ENCODE peak calls at places on chromosome 1, in seven cellular contexts. R is esophagus squamous epithelium; C is CD4-positive, CD25-positive, alpha-beta regulatory T cell; U is hepatocyte; M is HepG2; Y is effector memory CD4-positive, alpha-beta T cell; O is upper lobe of right lung. D is an unnamed sample. For H3K27me3, the result is how much of the 10 kb centered on the place peaks cover.

GRCh38 chr1:28370220-28371010 is 875 bp downstream of the PHACTR4 start:
- DNase-seq in U (no peak), M (no peak), R (no peak), C (peak), Y (no peak), O (no peak), D (peak)

GRCh38 chr1:184870319-184870718 is 104.0 kb downstream of the NIBAN1 start:
- DNase-seq in Y (peak), O (no peak), R (no peak), M (no peak), C (peak), U (no peak), D (no peak)

GRCh38 chr1:145885738-145886287 is at the start of gene ANKRD35:
- DNase-seq in Y (peak), O (peak), C (peak), U (peak), M (peak), R (no peak), D (peak)

GRCh38 chr1:53616927-53617326 is 122.0 kb downstream of the GLIS1 start:
- DNase-seq in R (no peak), U (no peak), M (no peak), Y (no peak), O (peak), C (no peak), D (no peak)

GRCh38 chr1:207805841-207806421 is 54.1 kb downstream of the CD46 start:
- DNase-seq in C (no peak), M (no peak), Y (no peak), R (no peak), U (peak), O (no peak), D (no peak)

GRCh38 chr1:226223157-226223785 is at the start of gene MIXL1:
- DNase-seq in O (no peak), Y (no peak), C (no peak), R (no peak), M (peak), U (peak), D (no peak)

GRCh38 chr1:221039616-221040015 is 160.4 kb downstream of the HLX start:
- DNase-seq in Y (no peak), R (no peak), O (no peak), M (no peak), C (no peak), U (no peak), D (no peak)

GRCh38 chr1:39955547-39956539 is 898 bp downstream of the MFSD2A start:
- DNase-seq in Y (peak), M (no peak), C (peak), U (peak), O (no peak), R (no peak), D (peak)

GRCh38 chr1:230572121-230573083 is 69.9 kb upstream of the COG2 start:
- DNase-seq in C (no peak), U (peak), Y (no peak), R (no peak), O (no peak), M (peak), D (no peak)

GRCh38 chr1:173206816-173207595 is at the start of gene TNFSF4:
- DNase-seq in U (no peak), R (no peak), C (no peak), O (no peak), Y (no peak), M (no peak), D (no peak)

GRCh38 chr1:186519981-186520380 is 59.1 kb upstream of the PDC start:
- DNase-seq in Y (no peak), U (no peak), O (no peak), M (no peak), R (no peak), C (no peak), D (no peak)

DNA sequence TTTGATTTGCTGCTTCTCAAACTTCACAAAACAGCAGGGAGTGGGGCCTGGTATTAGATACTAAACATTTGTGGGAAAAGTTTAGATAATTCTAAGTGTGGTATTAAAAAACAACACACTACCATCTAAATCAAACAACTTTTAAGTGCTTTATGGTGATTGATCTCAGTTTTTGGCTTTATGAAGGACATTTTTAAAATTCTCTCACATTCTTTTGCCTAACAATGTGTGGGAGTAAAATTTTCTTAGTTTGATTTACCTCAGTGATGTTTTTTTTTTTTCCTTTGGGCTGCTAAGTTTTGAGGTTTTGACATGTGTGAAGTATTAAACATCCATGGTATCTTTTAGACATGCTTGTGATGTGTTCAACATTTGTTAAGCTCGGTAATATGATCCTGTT is 116.2 kb downstream of the DISP1 start:
- DNase-seq in U (no peak), R (no peak), M (no peak), O (no peak), C (no peak), Y (no peak), D (no peak)
- H3K4me3 ChIP-seq in U (no peak), R (no peak), M (no peak), O (peak), C (no peak), Y (no peak), D (no peak)

DNA sequence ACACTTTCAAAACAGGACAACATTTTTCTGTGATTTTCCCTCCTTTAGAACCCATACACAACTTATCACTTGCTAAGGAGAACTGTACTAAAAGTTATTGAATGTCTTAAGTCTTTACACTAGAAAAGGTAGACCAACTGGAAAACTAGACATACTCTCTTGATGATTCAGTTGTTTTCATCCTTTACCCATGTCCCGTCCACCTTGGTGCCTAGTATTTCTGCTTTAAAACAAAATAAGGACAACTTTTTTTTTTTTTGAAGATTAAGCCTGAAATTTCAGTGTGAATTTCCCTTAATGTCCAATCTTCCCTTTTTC is 4.5 kb downstream of the CDKN2C start:
- DNase-seq in U (no peak), O (no peak), M (no peak), Y (no peak), R (no peak), C (no peak), D (no peak)
- H3K27me3 ChIP-seq in U (half or more), O (under half), M (under half), Y (under half), R (under half), C (under half), D (under half)

DNA sequence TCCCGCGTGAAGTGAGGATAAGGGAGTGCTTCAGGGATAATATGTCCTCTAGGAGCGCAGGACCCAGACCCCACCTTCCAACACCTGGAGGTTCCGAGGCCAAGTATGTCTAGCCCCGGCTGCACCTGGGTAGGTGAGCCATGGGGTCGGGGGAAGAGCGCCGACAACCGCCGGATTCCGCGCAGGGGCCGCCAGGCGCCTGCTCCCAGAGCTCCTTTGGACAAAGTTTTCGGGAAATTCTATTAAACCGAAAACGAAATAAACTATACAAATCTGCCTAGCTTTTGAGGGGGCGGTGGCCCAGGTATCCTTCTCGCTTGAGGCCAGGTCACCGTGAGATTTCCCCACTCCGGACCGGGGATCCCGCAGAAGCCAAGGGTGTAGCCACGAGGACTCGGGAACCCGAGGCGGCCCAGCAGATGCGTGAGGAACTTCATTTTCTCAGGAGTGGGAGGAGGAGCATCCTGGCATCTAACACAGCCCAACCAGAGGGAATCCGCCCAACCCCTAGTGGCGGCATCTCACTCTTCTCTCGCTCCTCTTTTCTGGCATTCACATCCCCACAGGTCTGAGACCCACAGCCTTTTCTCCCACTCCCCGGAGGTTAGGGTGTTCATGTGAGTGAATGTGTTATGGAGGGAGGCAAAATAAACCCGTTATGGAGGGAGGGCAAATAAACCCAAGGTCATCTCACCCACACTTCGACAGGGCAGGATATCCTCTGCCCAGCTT is 2.3 kb upstream of the DMRTA2 start:
- DNase-seq in M (no peak), U (no peak), C (no peak), Y (no peak), O (no peak), R (no peak), D (no peak)
- H3K4me3 ChIP-seq in M (no peak), U (no peak), C (no peak), Y (no peak), O (no peak), R (peak), D (no peak)

DNA sequence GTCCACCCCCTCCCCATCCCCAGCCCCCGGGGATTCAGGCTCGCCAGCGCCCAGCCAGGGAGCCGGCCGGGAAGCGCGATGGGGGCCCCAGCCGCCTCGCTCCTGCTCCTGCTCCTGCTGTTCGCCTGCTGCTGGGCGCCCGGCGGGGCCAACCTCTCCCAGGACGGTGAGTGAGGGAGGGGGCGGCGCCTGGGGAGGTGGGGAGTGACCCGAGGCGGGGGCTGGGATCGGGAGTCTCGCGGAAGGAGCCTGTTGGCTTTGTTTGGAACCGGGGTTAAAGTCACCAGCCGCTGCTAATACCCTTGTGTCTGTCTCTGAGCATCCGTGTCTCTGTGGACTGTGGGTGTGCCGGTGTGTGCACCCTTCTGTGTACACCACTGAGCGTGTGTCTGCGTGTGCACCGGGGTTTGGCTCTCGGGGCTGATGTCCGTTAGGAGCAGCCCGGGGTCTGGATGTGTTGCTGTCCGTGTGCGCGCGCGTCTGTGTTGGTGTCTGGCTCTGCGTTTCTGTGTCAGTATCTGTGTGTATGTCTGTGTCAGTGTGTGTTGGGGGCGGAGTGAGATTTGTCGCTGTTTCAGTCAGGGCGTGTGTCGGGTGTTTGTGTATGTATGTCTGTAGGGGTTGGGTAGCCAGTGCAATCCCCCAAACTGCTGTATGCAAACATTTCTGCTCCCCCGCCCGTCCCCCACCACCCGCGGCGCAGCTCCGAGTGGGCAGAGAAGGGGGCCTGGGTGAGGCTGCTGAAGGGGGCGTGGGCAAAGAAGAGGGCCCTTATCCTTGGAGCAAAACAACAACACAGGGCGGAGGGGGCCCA is 480 bp downstream of the CADM3 start:
- DNase-seq in U (peak), O (no peak), Y (no peak), C (no peak), M (no peak), R (no peak), D (no peak)
- H3K27me3 ChIP-seq in U (half or more), O (half or more), Y (under half), C (under half), M (under half), R (half or more), D (under half)

GRCh38 chr1:33377750-33378149 is 53.1 kb downstream of the PHC2 start:
- DNase-seq in U (no peak), R (no peak), M (no peak), Y (no peak), O (no peak), C (no peak), D (no peak)

GRCh38 chr1:33380811-33381210 is 50.1 kb downstream of the PHC2 start:
- DNase-seq in M (no peak), O (no peak), Y (no peak), C (no peak), R (no peak), U (no peak), D (no peak)

GRCh38 chr1:33378976-33379375 is 51.9 kb downstream of the PHC2 start:
- DNase-seq in O (no peak), U (no peak), C (no peak), M (no peak), R (no peak), Y (no peak), D (no peak)

GRCh38 chr1:33378524-33378923 is 52.4 kb downstream of the PHC2 start:
- DNase-seq in O (no peak), M (no peak), C (no peak), R (no peak), U (no peak), Y (no peak), D (no peak)

GRCh38 chr1:33379631-33380354 is 51.1 kb downstream of the PHC2 start:
- DNase-seq in M (no peak), Y (no peak), O (no peak), U (no peak), R (no peak), C (no peak), D (no peak)
- H3K4me3 ChIP-seq in M (no peak), Y (no peak), O (no peak), U (no peak), R (no peak), C (no peak), D (no peak)